ENCODE peak calls at places on chromosomes 2 and 18, in eight cellular contexts. One of them, this sample, is unnamed.

GRCh38 chr2:68908392-68908970 is 37.3 kb upstream of the BMP10 start:
- DNase-seq in fibroblast of pulmonary artery: peak; percentile 85
- DNase-seq in heart right ventricle: peak; percentile 50
- DNase-seq in tibial artery: peak; percentile 82
- DNase-seq in ovary: peak; percentile 71
- DNase-seq in CD8-positive, alpha-beta T cell: peak; percentile 66
- DNase-seq in BJ: peak; percentile 21
- DNase-seq in ascending aorta: peak; percentile 90
- DNase-seq in this sample: peak; percentile 61

GRCh38 chr2:239383796-239384156 is 17.0 kb downstream of the HDAC4 start:
- DNase-seq in heart right ventricle: no peak
- DNase-seq in CD8-positive, alpha-beta T cell: no peak
- DNase-seq in ovary: peak; percentile 9
- DNase-seq in ascending aorta: no peak
- DNase-seq in fibroblast of pulmonary artery: no peak
- DNase-seq in BJ: no peak
- DNase-seq in tibial artery: no peak
- DNase-seq in this sample: no peak

GRCh38 chr2:218829868-218830451 is 1.6 kb downstream of the PRKAG3 start:
- DNase-seq in ascending aorta: peak; percentile 78
- DNase-seq in CD8-positive, alpha-beta T cell: no peak
- DNase-seq in heart right ventricle: peak; percentile 29
- DNase-seq in ovary: no peak
- DNase-seq in fibroblast of pulmonary artery: no peak
- DNase-seq in BJ: no peak
- DNase-seq in tibial artery: no peak
- DNase-seq in this sample: peak; percentile 22

GRCh38 chr2:65276604-65277003 is 49.0 kb downstream of the ACTR2 start:
- DNase-seq in heart right ventricle: no peak
- DNase-seq in ascending aorta: no peak
- DNase-seq in tibial artery: no peak
- DNase-seq in CD8-positive, alpha-beta T cell: no peak
- DNase-seq in BJ: no peak
- DNase-seq in fibroblast of pulmonary artery: no peak
- DNase-seq in ovary: no peak
- DNase-seq in this sample: peak; percentile 51

GRCh38 chr2:228613133-228613532 is 431.6 kb upstream of the SPHKAP start:
- DNase-seq in ascending aorta: no peak
- DNase-seq in CD8-positive, alpha-beta T cell: no peak
- DNase-seq in fibroblast of pulmonary artery: peak; percentile 56
- DNase-seq in ovary: no peak
- DNase-seq in heart right ventricle: no peak
- DNase-seq in tibial artery: no peak
- DNase-seq in BJ: peak; percentile 81
- DNase-seq in this sample: peak; percentile 100

GRCh38 chr18:26549486-26550435 is 1.4 kb upstream of the KCTD1 start:
- DNase-seq in heart right ventricle: peak; percentile 43
- DNase-seq in ovary: peak; percentile 70
- DNase-seq in tibial artery: peak; percentile 59
- DNase-seq in ascending aorta: peak; percentile 79
- DNase-seq in fibroblast of pulmonary artery: peak; percentile 68
- DNase-seq in CD8-positive, alpha-beta T cell: no peak
- DNase-seq in BJ: no peak
- DNase-seq in this sample: peak; percentile 68

GRCh38 chr18:75173125-75173432 is 35.9 kb downstream of the PTGR3 start:
- DNase-seq in tibial artery: no peak
- DNase-seq in BJ: no peak
- DNase-seq in ascending aorta: no peak
- DNase-seq in heart right ventricle: no peak
- DNase-seq in CD8-positive, alpha-beta T cell: no peak
- DNase-seq in ovary: no peak
- DNase-seq in fibroblast of pulmonary artery: peak; percentile 10
- DNase-seq in this sample: peak; percentile 13

GRCh38 chr2:50840346-50841124 is 191.4 kb downstream of the NRXN1 start:
- DNase-seq in ovary: no peak
- DNase-seq in CD8-positive, alpha-beta T cell: no peak
- DNase-seq in BJ: no peak
- DNase-seq in fibroblast of pulmonary artery: no peak
- DNase-seq in heart right ventricle: no peak
- DNase-seq in ascending aorta: no peak
- DNase-seq in tibial artery: no peak
- DNase-seq in this sample: no peak

GRCh38 chr2:178345951-178346350 is 105.0 kb downstream of the PRKRA start:
- DNase-seq in ascending aorta: no peak
- DNase-seq in heart right ventricle: no peak
- DNase-seq in ovary: no peak
- DNase-seq in fibroblast of pulmonary artery: no peak
- DNase-seq in BJ: no peak
- DNase-seq in tibial artery: no peak
- DNase-seq in CD8-positive, alpha-beta T cell: no peak
- DNase-seq in this sample: peak; percentile 14

GRCh38 chr2:146370821-146371220 is 1474.0 kb upstream of the ACVR2A start:
- DNase-seq in ascending aorta: no peak
- DNase-seq in heart right ventricle: no peak
- DNase-seq in BJ: peak; percentile 58
- DNase-seq in ovary: no peak
- DNase-seq in fibroblast of pulmonary artery: peak; percentile 18
- DNase-seq in tibial artery: no peak
- DNase-seq in CD8-positive, alpha-beta T cell: no peak
- DNase-seq in this sample: no peak

GRCh38 chr2:124187948-124188347 is 162.9 kb downstream of the CNTNAP5 start:
- DNase-seq in CD8-positive, alpha-beta T cell: no peak
- DNase-seq in heart right ventricle: no peak
- DNase-seq in fibroblast of pulmonary artery: no peak
- DNase-seq in ovary: no peak
- DNase-seq in BJ: no peak
- DNase-seq in tibial artery: no peak
- DNase-seq in ascending aorta: no peak
- DNase-seq in this sample: no peak

GRCh38 chr2:25454824-25455611 is 113.3 kb upstream of the DNMT3A start:
- DNase-seq in fibroblast of pulmonary artery: no peak
- DNase-seq in tibial artery: no peak
- DNase-seq in heart right ventricle: no peak
- DNase-seq in BJ: no peak
- DNase-seq in ovary: no peak
- DNase-seq in CD8-positive, alpha-beta T cell: no peak
- DNase-seq in ascending aorta: no peak
- DNase-seq in this sample: no peak

GRCh38 chr2:158486970-158487325 is 30.2 kb downstream of the PKP4 start:
- DNase-seq in ascending aorta: no peak
- DNase-seq in CD8-positive, alpha-beta T cell: no peak
- DNase-seq in heart right ventricle: no peak
- DNase-seq in fibroblast of pulmonary artery: peak; percentile 59
- DNase-seq in BJ: no peak
- DNase-seq in tibial artery: no peak
- DNase-seq in ovary: no peak
- DNase-seq in this sample: peak; percentile 40

GRCh38 chr18:35526476-35527120 is 28.8 kb upstream of the INO80C start:
- DNase-seq in ovary: no peak
- DNase-seq in CD8-positive, alpha-beta T cell: no peak
- DNase-seq in fibroblast of pulmonary artery: peak; percentile 63
- DNase-seq in BJ: no peak
- DNase-seq in ascending aorta: no peak
- DNase-seq in heart right ventricle: no peak
- DNase-seq in tibial artery: no peak
- DNase-seq in this sample: peak; percentile 54

GRCh38 chr2:14285812-14286211 is 346.7 kb upstream of the LRATD1 start:
- DNase-seq in tibial artery: no peak
- DNase-seq in BJ: no peak
- DNase-seq in ascending aorta: no peak
- DNase-seq in CD8-positive, alpha-beta T cell: no peak
- DNase-seq in ovary: no peak
- DNase-seq in fibroblast of pulmonary artery: no peak
- DNase-seq in heart right ventricle: no peak
- DNase-seq in this sample: no peak

GRCh38 chr2:237734905-237735623 is 63.5 kb upstream of the RBM44 start:
- DNase-seq in CD8-positive, alpha-beta T cell: no peak
- DNase-seq in ovary: no peak
- DNase-seq in heart right ventricle: no peak
- DNase-seq in ascending aorta: no peak
- DNase-seq in tibial artery: no peak
- DNase-seq in BJ: no peak
- DNase-seq in fibroblast of pulmonary artery: no peak
- DNase-seq in this sample: no peak

GRCh38 chr2:145797692-145798091 is 1277.8 kb upstream of the ZEB2 start:
- DNase-seq in heart right ventricle: no peak
- DNase-seq in ascending aorta: no peak
- DNase-seq in fibroblast of pulmonary artery: no peak
- DNase-seq in BJ: no peak
- DNase-seq in ovary: no peak
- DNase-seq in tibial artery: no peak
- DNase-seq in CD8-positive, alpha-beta T cell: no peak
- DNase-seq in this sample: no peak

GRCh38 chr2:118490323-118490722 is 357.1 kb downstream of the EN1 start:
- DNase-seq in heart right ventricle: no peak
- DNase-seq in CD8-positive, alpha-beta T cell: no peak
- DNase-seq in ascending aorta: no peak
- DNase-seq in tibial artery: no peak
- DNase-seq in ovary: no peak
- DNase-seq in BJ: no peak
- DNase-seq in fibroblast of pulmonary artery: no peak
- DNase-seq in this sample: no peak

DNA sequence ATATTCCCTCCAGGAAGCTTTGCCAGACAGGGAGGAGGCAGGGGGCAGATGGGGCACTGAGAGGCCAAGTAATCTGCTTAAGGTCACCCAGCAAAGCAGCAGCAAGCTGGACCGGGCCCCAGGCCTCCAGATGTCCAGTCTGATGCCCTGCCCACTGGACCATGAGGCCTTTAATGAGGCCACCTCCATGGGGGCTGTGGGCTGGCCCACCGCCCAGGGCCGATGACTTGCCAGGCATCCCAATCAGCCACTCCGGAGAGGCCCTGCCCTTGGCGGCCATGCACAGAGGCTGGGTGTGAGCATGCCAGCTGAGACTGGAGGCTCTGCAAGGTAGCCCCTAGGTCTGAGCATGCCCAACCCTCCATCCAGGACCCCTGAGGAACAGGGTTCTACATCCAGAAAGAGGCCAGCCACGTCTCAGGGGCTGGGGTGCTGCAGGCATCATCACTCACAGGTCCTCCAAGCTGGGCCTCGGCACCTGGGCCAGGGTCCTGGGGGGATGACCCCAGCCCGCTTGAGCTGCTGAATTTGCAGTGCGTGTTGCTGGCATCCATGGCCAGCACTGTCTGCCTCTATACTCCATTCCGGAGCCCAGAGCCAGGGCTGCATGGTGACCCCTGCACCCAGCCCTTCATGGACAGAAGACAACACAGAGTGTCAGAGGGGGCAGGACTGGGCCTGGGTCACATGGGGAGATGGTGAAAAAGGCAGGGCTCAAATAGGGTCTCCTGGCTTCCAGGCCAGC is 164.2 kb downstream of the INHBB start:
- DNase-seq in BJ: no peak
- DNase-seq in CD8-positive, alpha-beta T cell: no peak
- DNase-seq in ovary: no peak
- DNase-seq in tibial artery: no peak
- DNase-seq in fibroblast of pulmonary artery: no peak
- DNase-seq in heart right ventricle: no peak
- DNase-seq in ascending aorta: no peak
- DNase-seq in this sample: no peak
- H3K4me3 ChIP-seq in BJ: no peak overlapping the region
- H3K4me3 ChIP-seq in CD8-positive, alpha-beta T cell: no peak overlapping the region
- H3K4me3 ChIP-seq in ovary: no peak overlapping the region
- H3K4me3 ChIP-seq in tibial artery: no peak overlapping the region
- H3K4me3 ChIP-seq in fibroblast of pulmonary artery: no peak overlapping the region
- H3K4me3 ChIP-seq in heart right ventricle: no peak overlapping the region
- H3K4me3 ChIP-seq in ascending aorta: no peak overlapping the region
- H3K4me3 ChIP-seq in this sample: no peak overlapping the region

GRCh38 chr2:37997629-37998028 is 72.5 kb downstream of the RMDN2 start:
- DNase-seq in ascending aorta: no peak
- DNase-seq in CD8-positive, alpha-beta T cell: no peak
- DNase-seq in heart right ventricle: no peak
- DNase-seq in fibroblast of pulmonary artery: no peak
- DNase-seq in BJ: no peak
- DNase-seq in ovary: no peak
- DNase-seq in tibial artery: no peak
- DNase-seq in this sample: peak; percentile 46

GRCh38 chr2:37992631-37993030 is 67.5 kb downstream of the RMDN2 start:
- DNase-seq in ascending aorta: no peak
- DNase-seq in ovary: no peak
- DNase-seq in heart right ventricle: no peak
- DNase-seq in fibroblast of pulmonary artery: no peak
- DNase-seq in CD8-positive, alpha-beta T cell: no peak
- DNase-seq in tibial artery: no peak
- DNase-seq in BJ: no peak
- DNase-seq in this sample: no peak

GRCh38 chr2:37993135-37993534 is 68.0 kb downstream of the RMDN2 start:
- DNase-seq in BJ: no peak
- DNase-seq in CD8-positive, alpha-beta T cell: no peak
- DNase-seq in heart right ventricle: no peak
- DNase-seq in fibroblast of pulmonary artery: peak; percentile 15
- DNase-seq in ascending aorta: no peak
- DNase-seq in tibial artery: no peak
- DNase-seq in ovary: no peak
- DNase-seq in this sample: peak; percentile 38
- TF ChIP-seq CTCF in BJ: no peak
- TF ChIP-seq CTCF in CD8-positive, alpha-beta T cell: no peak
- TF ChIP-seq CTCF in heart right ventricle: no peak
- TF ChIP-seq CTCF in fibroblast of pulmonary artery: peak; percentile 4
- TF ChIP-seq CTCF in ascending aorta: no peak
- TF ChIP-seq CTCF in tibial artery: no peak
- TF ChIP-seq CTCF in ovary: no peak
- TF ChIP-seq CTCF in this sample: peak; percentile 29

DNA sequence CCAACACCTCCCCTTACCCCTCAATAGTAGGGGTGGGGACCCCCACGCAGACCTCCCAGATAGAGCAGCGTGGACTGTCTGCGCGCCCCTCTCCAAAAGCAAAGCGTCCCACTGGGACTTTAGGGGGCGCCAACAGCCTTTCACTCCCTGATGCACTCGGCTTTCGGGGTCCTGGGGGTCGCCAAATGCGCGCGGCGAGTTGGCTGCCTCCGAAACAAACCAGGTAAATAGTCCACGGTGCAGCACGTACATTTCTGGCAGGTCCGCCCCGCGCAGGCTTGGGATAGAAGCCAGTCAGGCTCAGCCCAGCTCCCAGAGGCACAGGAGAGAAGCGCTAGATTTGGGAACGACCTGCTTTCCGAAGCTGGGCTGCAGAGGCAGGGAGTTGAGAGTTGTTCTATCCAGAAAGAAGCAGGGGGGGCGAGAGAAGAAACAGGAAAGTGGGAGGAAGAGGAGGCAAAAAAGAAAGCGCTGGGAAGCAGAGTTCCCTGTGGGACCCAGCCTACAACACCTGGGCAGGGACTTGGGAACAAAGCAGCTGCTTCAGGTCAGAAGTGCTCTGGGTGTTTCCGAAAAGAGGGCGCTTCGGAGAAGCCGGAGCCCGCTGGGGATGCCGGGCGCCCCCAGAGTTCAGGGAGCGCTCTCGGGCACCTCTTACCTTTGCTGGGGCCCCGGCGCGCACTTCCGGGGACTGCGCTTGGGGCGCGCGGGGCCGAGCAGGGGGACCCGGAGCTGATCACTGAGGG is 544 bp downstream of the EVA1A start:
- DNase-seq in ascending aorta: no peak
- DNase-seq in tibial artery: no peak
- DNase-seq in ovary: no peak
- DNase-seq in fibroblast of pulmonary artery: peak; percentile 44
- DNase-seq in heart right ventricle: no peak
- DNase-seq in BJ: no peak
- DNase-seq in CD8-positive, alpha-beta T cell: no peak
- DNase-seq in this sample: peak; percentile 41
- H3K4me3 ChIP-seq in ascending aorta: peak overlapping the region; percentile 42
- H3K4me3 ChIP-seq in tibial artery: peak overlapping the region; percentile 47
- H3K4me3 ChIP-seq in ovary: peak overlapping the region; percentile 44
- H3K4me3 ChIP-seq in fibroblast of pulmonary artery: peak overlapping the region; percentile 73
- H3K4me3 ChIP-seq in heart right ventricle: peak overlapping the region; percentile 73
- H3K4me3 ChIP-seq in BJ: peak overlapping the region; percentile 78
- H3K4me3 ChIP-seq in CD8-positive, alpha-beta T cell: peak overlapping the region; percentile 35
- H3K4me3 ChIP-seq in this sample: peak overlapping the region; percentile 84

GRCh38 chr2:156892449-156893335 is 364.8 kb upstream of the GALNT5 start:
- DNase-seq in fibroblast of pulmonary artery: peak; percentile 79
- DNase-seq in CD8-positive, alpha-beta T cell: no peak
- DNase-seq in BJ: no peak
- DNase-seq in ovary: no peak
- DNase-seq in tibial artery: no peak
- DNase-seq in heart right ventricle: no peak
- DNase-seq in ascending aorta: no peak
- DNase-seq in this sample: peak; percentile 68
- TF ChIP-seq CTCF in fibroblast of pulmonary artery: peak; percentile 58
- TF ChIP-seq CTCF in CD8-positive, alpha-beta T cell: no peak
- TF ChIP-seq CTCF in BJ: peak; percentile 46
- TF ChIP-seq CTCF in ovary: peak; percentile 18
- TF ChIP-seq CTCF in tibial artery: peak; percentile 19
- TF ChIP-seq CTCF in heart right ventricle: no peak
- TF ChIP-seq CTCF in ascending aorta: peak; percentile 25
- TF ChIP-seq CTCF in this sample: peak; percentile 62

This sample was measured in fibroblast of mammary gland.